ENCODE peak calls at places on chromosomes 11 and 22, in six cellular contexts. One of them, this sample, is unnamed.

GRCh38 chr11:101049123-101049522 is 80.5 kb downstream of the PGR start:
- DNase-seq in WTC11: no peak
- DNase-seq in SK-N-SH: no peak
- DNase-seq in A549: no peak
- DNase-seq in H1: no peak
- DNase-seq in K562: peak
- DNase-seq in this sample: no peak

GRCh38 chr22:42906605-42907338 is 49.7 kb upstream of the ARFGAP3 start:
- DNase-seq in WTC11: no peak
- DNase-seq in SK-N-SH: no peak
- DNase-seq in A549: no peak
- DNase-seq in H1: no peak
- DNase-seq in K562: no peak
- DNase-seq in this sample: peak

GRCh38 chr22:49924113-49924833 is 5.8 kb downstream of the CRELD2 start:
- DNase-seq in WTC11: no peak
- DNase-seq in SK-N-SH: no peak
- DNase-seq in A549: no peak
- DNase-seq in H1: no peak
- DNase-seq in K562: no peak
- DNase-seq in this sample: no peak

GRCh38 chr11:115180272-115180671 is 323.9 kb downstream of the CADM1 start:
- DNase-seq in WTC11: no peak
- DNase-seq in SK-N-SH: no peak
- DNase-seq in A549: no peak
- DNase-seq in H1: no peak
- DNase-seq in K562: no peak
- DNase-seq in this sample: no peak

GRCh38 chr11:27201454-27202302 is 161.1 kb downstream of the BBOX1 start:
- DNase-seq in WTC11: no peak
- DNase-seq in SK-N-SH: peak
- DNase-seq in A549: peak
- DNase-seq in H1: no peak
- DNase-seq in K562: peak
- DNase-seq in this sample: peak

GRCh38 chr11:124776865-124777645 is 15.0 kb upstream of the ESAM start:
- DNase-seq in WTC11: no peak
- DNase-seq in SK-N-SH: no peak
- DNase-seq in A549: no peak
- DNase-seq in H1: no peak
- DNase-seq in K562: no peak
- DNase-seq in this sample: no peak

GRCh38 chr11:6587360-6587953 is 16.0 kb downstream of the RRP8 start:
- DNase-seq in WTC11: no peak
- DNase-seq in SK-N-SH: no peak
- DNase-seq in A549: no peak
- DNase-seq in H1: no peak
- DNase-seq in K562: no peak
- DNase-seq in this sample: no peak

GRCh38 chr22:40498454-40499186 is 128.2 kb downstream of the SGSM3 start:
- DNase-seq in WTC11: no peak
- DNase-seq in SK-N-SH: no peak
- DNase-seq in A549: peak
- DNase-seq in H1: peak
- DNase-seq in K562: no peak
- DNase-seq in this sample: peak

GRCh38 chr22:38097058-38097457 is 13.1 kb upstream of the SLC16A8 start:
- DNase-seq in WTC11: no peak
- DNase-seq in SK-N-SH: no peak
- DNase-seq in A549: no peak
- DNase-seq in H1: no peak
- DNase-seq in K562: no peak
- DNase-seq in this sample: no peak

GRCh38 chr22:19442166-19442565 is 5.3 kb downstream of the C22orf39 start:
- DNase-seq in WTC11: no peak
- DNase-seq in SK-N-SH: no peak
- DNase-seq in A549: no peak
- DNase-seq in H1: no peak
- DNase-seq in K562: no peak
- DNase-seq in this sample: no peak

GRCh38 chr11:126890561-126890960 is 110.0 kb downstream of the KIRREL3 start:
- DNase-seq in WTC11: peak
- DNase-seq in SK-N-SH: no peak
- DNase-seq in A549: no peak
- DNase-seq in H1: peak
- DNase-seq in K562: peak
- DNase-seq in this sample: no peak

GRCh38 chr11:75557649-75558494 is 4.2 kb upstream of the SERPINH1 start:
- DNase-seq in WTC11: no peak
- DNase-seq in SK-N-SH: no peak
- DNase-seq in A549: no peak
- DNase-seq in H1: no peak
- DNase-seq in K562: peak
- DNase-seq in this sample: peak

GRCh38 chr11:17511571-17511970 is 32.6 kb downstream of the USH1C start:
- DNase-seq in WTC11: no peak
- DNase-seq in SK-N-SH: no peak
- DNase-seq in A549: no peak
- DNase-seq in H1: no peak
- DNase-seq in K562: no peak
- DNase-seq in this sample: no peak

GRCh38 chr11:86660011-86660595 is 12.3 kb downstream of the ME3 start:
- DNase-seq in WTC11: no peak
- DNase-seq in SK-N-SH: peak
- DNase-seq in A549: no peak
- DNase-seq in H1: no peak
- DNase-seq in K562: no peak
- DNase-seq in this sample: peak

GRCh38 chr22:41177626-41178424 is 27.3 kb upstream of the L3MBTL2 start:
- DNase-seq in WTC11: no peak
- DNase-seq in SK-N-SH: no peak
- DNase-seq in A549: no peak
- DNase-seq in H1: no peak
- DNase-seq in K562: no peak
- DNase-seq in this sample: no peak

GRCh38 chr11:95296621-95297025 is 65.6 kb upstream of the SESN3 start:
- DNase-seq in WTC11: no peak
- DNase-seq in SK-N-SH: no peak
- DNase-seq in A549: no peak
- DNase-seq in H1: no peak
- DNase-seq in K562: no peak
- DNase-seq in this sample: no peak

GRCh38 chr22:45968751-45969413 is 8.1 kb downstream of the WNT7B start:
- DNase-seq in WTC11: no peak
- DNase-seq in SK-N-SH: peak
- DNase-seq in A549: no peak
- DNase-seq in H1: no peak
- DNase-seq in K562: no peak
- DNase-seq in this sample: peak

GRCh38 chr11:8090756-8091155 is 9.7 kb downstream of the TUB start:
- DNase-seq in WTC11: peak
- DNase-seq in SK-N-SH: peak
- DNase-seq in A549: peak
- DNase-seq in H1: peak
- DNase-seq in K562: peak
- DNase-seq in this sample: no peak

GRCh38 chr11:121763526-121763925 is 310.8 kb upstream of the SORL1-AS1 start:
- DNase-seq in WTC11: no peak
- DNase-seq in SK-N-SH: no peak
- DNase-seq in A549: no peak
- DNase-seq in H1: no peak
- DNase-seq in K562: no peak
- DNase-seq in this sample: no peak

GRCh38 chr22:47014636-47014930 is 252.1 kb downstream of the TBC1D22A start:
- DNase-seq in WTC11: no peak
- DNase-seq in SK-N-SH: no peak
- DNase-seq in A549: no peak
- DNase-seq in H1: no peak
- DNase-seq in K562: no peak
- DNase-seq in this sample: no peak

GRCh38 chr11:46121328-46121723 is at the start of gene PHF21A:
- DNase-seq in WTC11: peak
- DNase-seq in SK-N-SH: peak
- DNase-seq in A549: peak
- DNase-seq in H1: peak
- DNase-seq in K562: peak
- DNase-seq in this sample: peak

GRCh38 chr11:88480217-88480616 is 142.7 kb upstream of the CTSC start:
- DNase-seq in WTC11: no peak
- DNase-seq in SK-N-SH: no peak
- DNase-seq in A549: no peak
- DNase-seq in H1: no peak
- DNase-seq in K562: no peak
- DNase-seq in this sample: peak
- TF ChIP-seq USF2 in WTC11: no peak
- TF ChIP-seq USF2 in SK-N-SH: no peak
- TF ChIP-seq USF2 in A549: no peak
- TF ChIP-seq USF2 in H1: no peak
- TF ChIP-seq USF2 in K562: no peak
- TF ChIP-seq USF2 in this sample: no peak

DNA sequence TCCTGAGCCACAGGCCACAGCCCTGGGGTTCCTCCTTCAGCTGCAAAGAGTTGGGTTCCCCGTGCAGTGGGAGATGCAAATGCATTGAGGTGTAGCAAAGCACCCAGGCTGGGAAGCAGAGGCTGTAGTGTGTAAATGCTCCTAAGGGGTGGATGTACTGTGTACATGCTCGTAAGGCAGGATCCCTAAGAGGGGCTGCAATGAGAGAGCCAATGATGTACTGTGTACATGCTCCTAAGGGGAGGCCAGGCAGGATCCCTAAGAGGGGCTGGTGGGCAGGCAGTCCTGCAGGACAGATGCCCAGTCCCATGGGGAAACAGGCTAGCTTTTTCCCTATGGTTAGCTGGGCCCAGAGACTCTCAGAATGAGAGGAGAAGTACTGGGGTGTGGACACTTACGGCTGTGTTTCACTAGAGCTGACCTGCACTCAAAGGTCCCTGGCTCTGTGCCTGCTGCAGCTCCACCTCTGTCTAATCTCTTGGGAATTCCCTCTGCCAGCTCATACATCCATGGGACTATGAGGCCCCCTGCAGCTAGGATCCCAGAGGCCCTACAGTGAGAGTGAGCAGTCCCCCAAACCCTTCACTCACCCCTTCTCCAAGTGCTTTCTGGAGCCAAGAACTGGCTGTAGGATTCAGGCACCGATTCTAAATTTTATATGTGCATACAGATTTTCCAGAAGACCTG is 261.9 kb upstream of the LUZP2 start:
- DNase-seq in WTC11: no peak
- DNase-seq in SK-N-SH: no peak
- DNase-seq in A549: no peak
- DNase-seq in H1: no peak
- DNase-seq in K562: no peak
- DNase-seq in this sample: peak
- TF ChIP-seq USF2 in WTC11: no peak
- TF ChIP-seq USF2 in SK-N-SH: no peak
- TF ChIP-seq USF2 in A549: no peak
- TF ChIP-seq USF2 in H1: no peak
- TF ChIP-seq USF2 in K562: no peak
- TF ChIP-seq USF2 in this sample: no peak

DNA sequence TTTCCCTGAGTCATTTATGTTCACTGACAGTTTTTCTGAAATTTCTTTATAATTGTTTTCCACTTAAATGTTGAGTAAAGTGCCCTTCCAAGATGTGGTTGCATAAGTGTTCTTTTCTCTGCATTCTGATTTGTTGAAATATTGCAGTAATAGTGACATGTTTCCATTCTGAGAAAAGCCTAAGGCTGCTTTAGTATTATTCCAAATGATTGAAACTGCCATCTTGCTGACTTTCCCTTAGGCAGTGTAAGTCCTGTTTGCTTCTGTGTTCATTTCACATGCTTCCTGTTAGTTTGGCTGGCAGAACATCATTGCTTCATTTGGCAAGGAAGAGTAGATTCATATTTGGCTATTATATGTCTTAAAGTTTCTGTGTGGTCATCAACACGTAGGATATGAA is 146.5 kb downstream of the ELP4 start:
- DNase-seq in WTC11: no peak
- DNase-seq in SK-N-SH: no peak
- DNase-seq in A549: peak
- DNase-seq in H1: no peak
- DNase-seq in K562: no peak
- DNase-seq in this sample: peak
- TF ChIP-seq USF2 in WTC11: no peak
- TF ChIP-seq USF2 in SK-N-SH: no peak
- TF ChIP-seq USF2 in A549: no peak
- TF ChIP-seq USF2 in H1: no peak
- TF ChIP-seq USF2 in K562: no peak
- TF ChIP-seq USF2 in this sample: no peak

GRCh38 chr11:119062779-119063178 is 4.8 kb upstream of the VPS11 start:
- DNase-seq in WTC11: no peak
- DNase-seq in SK-N-SH: no peak
- DNase-seq in A549: peak
- DNase-seq in H1: no peak
- DNase-seq in K562: peak
- DNase-seq in this sample: peak

GRCh38 chr11:119067371-119068222 is at the start of gene VPS11:
- DNase-seq in WTC11: peak
- DNase-seq in SK-N-SH: peak
- DNase-seq in A549: peak
- DNase-seq in H1: peak
- DNase-seq in K562: peak
- DNase-seq in this sample: peak

GRCh38 chr11:119061256-119061655 is 4.3 kb upstream of the HYOU1 start:
- DNase-seq in WTC11: no peak
- DNase-seq in SK-N-SH: no peak
- DNase-seq in A549: no peak
- DNase-seq in H1: no peak
- DNase-seq in K562: no peak
- DNase-seq in this sample: no peak

GRCh38 chr11:119065369-119065768 is 2.2 kb upstream of the VPS11 start:
- DNase-seq in WTC11: peak
- DNase-seq in SK-N-SH: peak
- DNase-seq in A549: peak
- DNase-seq in H1: no peak
- DNase-seq in K562: peak
- DNase-seq in this sample: peak

DNA sequence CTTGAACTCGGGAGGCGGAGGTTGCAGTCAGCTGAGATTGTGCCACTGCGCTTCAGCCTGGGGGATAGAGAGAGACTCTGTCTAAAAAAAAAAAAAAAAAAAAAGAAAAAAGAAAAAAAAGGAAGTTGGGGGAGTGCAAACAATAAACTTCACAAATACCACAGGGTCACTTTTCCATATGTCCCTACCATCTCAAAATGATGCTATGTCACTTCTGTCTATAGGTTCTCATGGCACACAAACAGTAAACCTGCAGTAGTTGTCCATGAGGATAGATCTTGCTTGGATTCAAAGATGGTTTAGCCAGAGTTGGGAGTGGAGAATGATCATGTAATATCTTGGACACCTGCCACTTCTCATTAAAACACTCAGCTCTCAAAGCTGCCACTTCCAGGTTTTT is 1.1 kb upstream of the VPS11 start:
- DNase-seq in WTC11: no peak
- DNase-seq in SK-N-SH: no peak
- DNase-seq in A549: no peak
- DNase-seq in H1: no peak
- DNase-seq in K562: peak
- DNase-seq in this sample: no peak
- TF ChIP-seq USF2 in WTC11: no peak
- TF ChIP-seq USF2 in SK-N-SH: no peak
- TF ChIP-seq USF2 in A549: no peak
- TF ChIP-seq USF2 in H1: no peak
- TF ChIP-seq USF2 in K562: no peak
- TF ChIP-seq USF2 in this sample: no peak